ENCODE peak calls at places on chromosomes 16 and 17, in four cellular contexts. I, J, A and H are unnamed samples.

GRCh38 chr17:8894189-8894611 is 26.7 kb upstream of the PIK3R6 start:
- DNase-seq in I (no peak), J (peak), A (no peak), H (no peak)

GRCh38 chr17:32929288-32929574 is 1.3 kb downstream of the TMEM98 start:
- DNase-seq in I (no peak), J (no peak), A (no peak), H (no peak)

GRCh38 chr17:19651461-19652238 is 3.1 kb downstream of the ALDH3A2 start:
- DNase-seq in I (no peak), J (no peak), A (no peak), H (no peak)

GRCh38 chr17:76906463-76906862 is 38.3 kb downstream of the MGAT5B start:
- DNase-seq in I (no peak), J (no peak), A (no peak), H (no peak)

GRCh38 chr16:57388359-57389086 is 16.0 kb upstream of the CCL17 start:
- DNase-seq in I (no peak), J (no peak), A (no peak), H (no peak)

GRCh38 chr16:1012135-1012534 is 30.6 kb downstream of the SOX8 start:
- DNase-seq in I (no peak), J (no peak), A (no peak), H (no peak)

GRCh38 chr17:3534881-3535252 is 22.7 kb downstream of the TRPV3 start:
- DNase-seq in I (peak), J (no peak), A (no peak), H (peak)

GRCh38 chr16:78439646-78440045 is 340.2 kb downstream of the WWOX start:
- DNase-seq in I (no peak), J (no peak), A (no peak), H (no peak)

GRCh38 chr16:17325744-17326143 is 145.0 kb downstream of the XYLT1 start:
- DNase-seq in I (no peak), J (no peak), A (no peak), H (no peak)

GRCh38 chr16:608019-608418 is 18.2 kb downstream of the RAB40C start:
- DNase-seq in I (no peak), J (no peak), A (no peak), H (no peak)

GRCh38 chr16:11994187-11995119 is 17.9 kb downstream of the SNX29 start:
- DNase-seq in I (no peak), J (no peak), A (peak), H (peak)

GRCh38 chr17:62336527-62336926 is 43.8 kb upstream of the EFCAB3 start:
- DNase-seq in I (no peak), J (no peak), A (no peak), H (no peak)

GRCh38 chr16:15857779-15858560 is 1.1 kb upstream of the MYH11 start:
- DNase-seq in I (peak), J (peak), A (no peak), H (no peak)

GRCh38 chr16:89971495-89972243 is 23.1 kb downstream of the DEF8 start:
- DNase-seq in I (peak), J (no peak), A (peak), H (peak)

GRCh38 chr17:18257747-18258355 is 687 bp downstream of the FLII start:
- DNase-seq in I (peak), J (peak), A (peak), H (peak)

GRCh38 chr16:54143934-54144333 is 142.7 kb downstream of the IRX3 start:
- DNase-seq in I (no peak), J (no peak), A (no peak), H (no peak)

GRCh38 chr16:83715217-83715920 is 92.4 kb upstream of the HSBP1 start:
- DNase-seq in I (no peak), J (peak), A (peak), H (peak)

GRCh38 chr16:57061084-57061905 is 31.1 kb upstream of the CPNE2 start:
- DNase-seq in I (peak), J (no peak), A (peak), H (peak)

GRCh38 chr17:70947215-70947614 is 777.9 kb downstream of the KCNJ2 start:
- DNase-seq in I (no peak), J (no peak), A (no peak), H (no peak)

GRCh38 chr16:49556252-49557069 is 182.9 kb downstream of the C16orf78 start:
- DNase-seq in I (no peak), J (no peak), A (no peak), H (no peak)

GRCh38 chr17:45270828-45271418 is 9.0 kb upstream of the SPATA32 start:
- DNase-seq in I (peak), J (no peak), A (no peak), H (no peak)

GRCh38 chr17:76142044-76143041 is 1.3 kb upstream of the FOXJ1 start:
- DNase-seq in I (peak), J (no peak), A (no peak), H (no peak)

GRCh38 chr16:8173111-8173644 is 417.1 kb downstream of the TMEM114 start:
- DNase-seq in I (no peak), J (peak), A (peak), H (peak)

DNA sequence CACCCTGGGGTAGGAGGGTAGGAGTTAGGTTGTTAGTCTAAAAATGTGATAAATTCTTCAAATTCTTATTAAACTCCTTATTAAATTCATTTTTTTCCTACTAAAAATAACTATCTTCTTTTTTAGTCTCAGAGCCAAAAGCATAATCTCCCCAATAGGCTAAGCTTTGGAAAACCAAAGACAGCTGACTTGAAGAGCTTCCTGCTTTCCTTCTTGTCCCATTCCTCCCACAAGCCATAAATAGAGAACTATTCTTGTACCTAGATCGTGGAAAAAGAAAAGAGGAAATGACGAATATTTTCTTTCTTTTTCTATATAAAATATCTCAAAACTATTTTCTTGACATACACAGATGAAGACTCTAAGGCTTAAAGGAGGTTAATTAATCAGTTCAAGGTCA is 486.9 kb downstream of the CDH8 start:
- DNase-seq in I (no peak), J (no peak), A (no peak), H (no peak)
- H3K27ac ChIP-seq in I (no peak), J (no peak), A (no peak), H (no peak)

GRCh38 chr16:72805486-72805885 is 242.4 kb downstream of the ZFHX3 start:
- DNase-seq in I (no peak), J (no peak), A (no peak), H (no peak)

GRCh38 chr16:72796222-72796621 is 251.7 kb downstream of the ZFHX3 start:
- DNase-seq in I (no peak), J (no peak), A (no peak), H (no peak)

GRCh38 chr16:72797606-72798005 is 250.3 kb downstream of the ZFHX3 start:
- DNase-seq in I (no peak), J (no peak), A (no peak), H (no peak)

GRCh38 chr16:72798212-72798611 is 249.7 kb downstream of the ZFHX3 start:
- DNase-seq in I (no peak), J (no peak), A (no peak), H (no peak)

GRCh38 chr16:72800524-72800923 is 247.4 kb downstream of the ZFHX3 start:
- DNase-seq in I (no peak), J (no peak), A (no peak), H (no peak)
- TF ChIP-seq CTCF in I (no peak), J (no peak), A (no peak), H (no peak)

GRCh38 chr17:57255182-57255775 is 1.0 kb upstream of the MSI2 start:
- DNase-seq in I (no peak), J (no peak), A (no peak), H (no peak)
- H3K4me3 ChIP-seq in I (peak), J (peak), A (peak), H (peak)

DNA sequence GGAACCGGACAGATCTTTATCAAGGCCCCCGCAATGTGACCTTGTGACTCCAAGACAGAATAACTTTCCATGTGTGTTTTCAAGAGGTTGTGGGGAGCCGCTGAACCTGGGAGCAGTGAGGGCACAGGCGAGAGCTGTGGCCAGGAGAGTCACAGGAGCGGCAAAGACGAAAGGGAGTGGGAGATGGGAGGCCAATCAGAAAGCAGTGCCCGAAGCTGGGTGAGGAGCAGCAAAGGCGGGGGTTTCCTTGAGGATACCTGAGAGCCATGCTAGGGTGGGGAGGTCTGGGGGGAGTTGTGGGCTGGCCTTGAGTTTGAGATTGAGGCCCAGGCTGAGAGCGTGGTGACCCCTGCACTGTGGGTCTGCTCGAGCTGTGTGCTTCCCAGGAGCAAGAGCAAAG is 23.1 kb upstream of the NPTX1 start:
- DNase-seq in I (no peak), J (no peak), A (no peak), H (no peak)
- H3K27ac ChIP-seq in I (no peak), J (no peak), A (no peak), H (no peak)

DNA sequence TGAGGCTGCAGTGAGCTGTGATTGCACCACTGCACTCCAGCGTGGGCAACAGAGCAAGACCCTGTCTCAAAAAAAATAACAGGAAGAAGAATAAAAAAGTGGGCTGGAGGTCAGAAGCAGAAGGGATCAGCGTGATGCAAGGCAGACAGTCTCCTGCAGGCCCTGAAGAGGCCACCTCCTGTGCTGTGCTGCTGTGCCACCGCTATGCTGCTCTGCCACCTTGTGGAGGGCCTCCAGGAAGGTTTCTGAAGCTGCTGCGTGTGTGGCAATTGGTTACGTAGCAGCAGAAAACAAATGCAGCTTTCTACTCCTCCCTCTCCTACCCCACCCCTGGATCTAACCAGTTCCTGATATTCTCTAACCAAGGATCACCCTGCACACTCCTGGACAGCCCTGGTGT is 815.5 kb downstream of the KCNJ18 start:
- DNase-seq in I (no peak), J (no peak), A (no peak), H (no peak)
- TF ChIP-seq CTCF in I (no peak), J (no peak), A (no peak), H (no peak)

DNA sequence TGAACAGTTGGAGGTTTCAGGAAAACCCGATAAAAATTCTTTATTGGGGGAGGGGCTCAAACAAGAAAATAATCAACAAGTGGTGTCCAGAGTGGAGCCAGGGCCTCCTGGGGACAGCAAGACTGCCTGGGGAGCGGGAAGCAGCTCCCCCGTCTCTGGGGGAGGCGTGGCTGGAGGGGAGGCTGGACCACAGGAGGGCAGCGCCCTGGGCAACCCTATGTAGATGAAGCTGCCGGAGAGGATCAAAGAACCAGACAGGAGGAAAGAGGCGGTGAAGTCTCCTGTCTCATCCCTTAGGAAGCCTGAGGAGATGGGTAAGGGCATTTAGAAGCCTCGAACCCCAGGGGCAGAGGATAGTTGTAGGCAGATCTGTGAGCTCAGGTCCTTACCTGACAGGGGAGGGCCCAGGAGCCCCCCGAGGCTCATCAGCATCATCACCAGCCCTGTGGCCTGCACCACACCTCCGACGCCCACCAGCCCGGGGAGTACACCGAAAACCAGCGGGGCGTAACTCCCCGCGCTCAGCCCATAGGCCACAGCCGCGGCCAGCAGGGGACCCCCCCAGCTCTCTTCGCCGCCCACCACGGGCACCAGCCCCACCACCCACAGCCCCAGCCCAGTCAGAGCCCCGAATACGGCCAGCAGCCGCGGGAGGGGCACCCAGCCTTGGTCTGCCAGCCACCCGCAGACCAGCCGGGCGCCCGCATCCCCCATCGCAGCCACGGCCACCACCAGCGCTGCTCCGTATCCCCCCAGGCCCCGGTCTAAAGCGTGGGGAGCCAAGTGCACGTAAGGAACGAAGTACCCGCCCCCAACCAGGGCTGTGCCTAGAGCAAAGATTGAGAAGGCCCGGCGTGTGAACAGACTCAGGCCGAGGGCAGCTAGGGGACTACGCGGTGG is 2.0 kb downstream of the SLC16A11 start:
- DNase-seq in I (no peak), J (no peak), A (no peak), H (no peak)
- H3K4me3 ChIP-seq in I (no peak), J (peak), A (no peak), H (peak)

DNA sequence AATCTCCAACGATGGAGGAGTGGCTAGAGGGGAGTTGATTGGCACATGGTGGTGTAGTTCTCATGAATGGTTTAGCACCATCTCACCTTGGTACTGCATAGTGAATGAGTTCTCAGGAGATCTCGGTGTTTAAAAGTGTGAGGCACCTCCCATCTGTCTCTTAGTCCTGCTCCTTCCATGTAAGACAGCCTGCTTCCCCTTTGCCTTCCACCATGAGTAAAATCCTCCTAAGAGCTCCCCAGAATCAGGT is 428.8 kb upstream of the MAF start:
- DNase-seq in I (no peak), J (no peak), A (no peak), H (no peak)
- H3K27ac ChIP-seq in I (no peak), J (no peak), A (no peak), H (no peak)

GRCh38 chr16:73047536-73048291 is at the start of gene ZFHX3:
- DNase-seq in I (peak), J (peak), A (peak), H (peak)
- TF ChIP-seq CTCF in I (no peak), J (no peak), A (no peak), H (no peak)